ENCODE peak calls at places on chromosome 17, in ten cellular contexts. A, V, L, C, J, S, Y, F, M and Z are unnamed samples.

GRCh38 chr17:46262271-46262670 is 32.7 kb upstream of the LRRC37A start:
- DNase-seq in A (no peak), V (no peak), L (no peak), C (no peak), J (no peak), S (no peak), Y (no peak), F (no peak), M (no peak), Z (no peak)

GRCh38 chr17:56593073-56593740 is at the start of gene NOG:
- DNase-seq in A (peak), V (peak), L (peak), C (no peak), J (peak), S (peak), Y (peak), F (peak), M (peak), Z (no peak)

GRCh38 chr17:39951924-39952664 is 10.7 kb upstream of the GSDMA start:
- DNase-seq in A (no peak), V (peak), L (no peak), C (no peak), J (no peak), S (no peak), Y (peak), F (no peak), M (peak), Z (no peak)

GRCh38 chr17:62995377-62995885 is 29.4 kb downstream of the TANC2 start:
- DNase-seq in A (peak), V (no peak), L (peak), C (no peak), J (peak), S (peak), Y (no peak), F (no peak), M (no peak), Z (no peak)

GRCh38 chr17:77503293-77503655 is 362.5 kb downstream of the SEC14L1 start:
- DNase-seq in A (no peak), V (no peak), L (no peak), C (no peak), J (no peak), S (no peak), Y (no peak), F (peak), M (peak), Z (no peak)

GRCh38 chr17:74558882-74559519 is 8.3 kb downstream of the CD300H start:
- DNase-seq in A (no peak), V (no peak), L (no peak), C (no peak), J (no peak), S (no peak), Y (no peak), F (no peak), M (no peak), Z (no peak)

GRCh38 chr17:65530985-65531507 is 30.4 kb downstream of the AXIN2 start:
- DNase-seq in A (no peak), V (no peak), L (no peak), C (no peak), J (peak), S (no peak), Y (no peak), F (peak), M (no peak), Z (no peak)

GRCh38 chr17:71273451-71273850 is 847.4 kb upstream of the SOX9 start:
- DNase-seq in A (no peak), V (no peak), L (no peak), C (no peak), J (no peak), S (no peak), Y (no peak), F (no peak), M (no peak), Z (no peak)

GRCh38 chr17:7587420-7587786 is 2.5 kb downstream of the SOX15 start:
- DNase-seq in A (no peak), V (no peak), L (no peak), C (no peak), J (peak), S (no peak), Y (no peak), F (no peak), M (no peak), Z (no peak)

GRCh38 chr17:75518201-75518600 is 1.9 kb downstream of the TSEN54 start:
- DNase-seq in A (peak), V (no peak), L (no peak), C (no peak), J (no peak), S (no peak), Y (no peak), F (no peak), M (no peak), Z (no peak)

GRCh38 chr17:69047368-69048263 is 13.1 kb downstream of the ABCA9 start:
- DNase-seq in A (peak), V (peak), L (peak), C (no peak), J (peak), S (peak), Y (peak), F (peak), M (peak), Z (peak)

GRCh38 chr17:71900830-71901229 is 220.0 kb upstream of the SOX9 start:
- DNase-seq in A (no peak), V (no peak), L (no peak), C (no peak), J (peak), S (no peak), Y (no peak), F (no peak), M (no peak), Z (no peak)

GRCh38 chr17:9575381-9576072 is at the start of gene STX8:
- DNase-seq in A (peak), V (peak), L (peak), C (peak), J (peak), S (peak), Y (peak), F (peak), M (peak), Z (peak)
- TF ChIP-seq POLR2A in A (peak), V (no peak), L (no peak), C (no peak), J (no peak), S (no peak), Y (no peak), F (no peak), M (no peak), Z (no peak)

GRCh38 chr17:38704645-38705522 is at the start of gene MLLT6:
- DNase-seq in A (peak), V (peak), L (peak), C (no peak), J (peak), S (peak), Y (peak), F (peak), M (peak), Z (peak)
- TF ChIP-seq POLR2A in A (no peak), V (peak), L (no peak), C (peak), J (no peak), S (no peak), Y (no peak), F (no peak), M (peak), Z (no peak)

GRCh38 chr17:58381124-58381838 is 29.3 kb upstream of the SUPT4H1 start:
- DNase-seq in A (no peak), V (no peak), L (no peak), C (no peak), J (no peak), S (no peak), Y (no peak), F (no peak), M (no peak), Z (no peak)
- TF ChIP-seq POLR2A in A (no peak), V (no peak), L (no peak), C (no peak), J (no peak), S (no peak), Y (no peak), F (no peak), M (no peak), Z (no peak)

GRCh38 chr17:42779942-42780815 is at the start of gene WNK4:
- DNase-seq in A (no peak), V (peak), L (peak), C (no peak), J (no peak), S (no peak), Y (no peak), F (peak), M (no peak), Z (no peak)
- TF ChIP-seq POLR2A in A (no peak), V (no peak), L (peak), C (no peak), J (no peak), S (no peak), Y (no peak), F (no peak), M (no peak), Z (no peak)

GRCh38 chr17:42018988-42019387 is 902 bp upstream of the NKIRAS2 start:
- DNase-seq in A (no peak), V (no peak), L (no peak), C (no peak), J (no peak), S (no peak), Y (no peak), F (no peak), M (no peak), Z (no peak)

GRCh38 chr17:42017866-42018200 is 594 bp upstream of the DNAJC7 start:
- DNase-seq in A (peak), V (no peak), L (no peak), C (no peak), J (no peak), S (no peak), Y (no peak), F (no peak), M (no peak), Z (no peak)

GRCh38 chr17:42016411-42016831 is 818 bp downstream of the DNAJC7 start:
- DNase-seq in A (no peak), V (no peak), L (peak), C (no peak), J (peak), S (no peak), Y (peak), F (no peak), M (no peak), Z (no peak)

GRCh38 chr17:42018339-42018738 is 1.1 kb upstream of the DNAJC7 start:
- DNase-seq in A (peak), V (no peak), L (no peak), C (no peak), J (no peak), S (no peak), Y (no peak), F (no peak), M (no peak), Z (no peak)

DNA sequence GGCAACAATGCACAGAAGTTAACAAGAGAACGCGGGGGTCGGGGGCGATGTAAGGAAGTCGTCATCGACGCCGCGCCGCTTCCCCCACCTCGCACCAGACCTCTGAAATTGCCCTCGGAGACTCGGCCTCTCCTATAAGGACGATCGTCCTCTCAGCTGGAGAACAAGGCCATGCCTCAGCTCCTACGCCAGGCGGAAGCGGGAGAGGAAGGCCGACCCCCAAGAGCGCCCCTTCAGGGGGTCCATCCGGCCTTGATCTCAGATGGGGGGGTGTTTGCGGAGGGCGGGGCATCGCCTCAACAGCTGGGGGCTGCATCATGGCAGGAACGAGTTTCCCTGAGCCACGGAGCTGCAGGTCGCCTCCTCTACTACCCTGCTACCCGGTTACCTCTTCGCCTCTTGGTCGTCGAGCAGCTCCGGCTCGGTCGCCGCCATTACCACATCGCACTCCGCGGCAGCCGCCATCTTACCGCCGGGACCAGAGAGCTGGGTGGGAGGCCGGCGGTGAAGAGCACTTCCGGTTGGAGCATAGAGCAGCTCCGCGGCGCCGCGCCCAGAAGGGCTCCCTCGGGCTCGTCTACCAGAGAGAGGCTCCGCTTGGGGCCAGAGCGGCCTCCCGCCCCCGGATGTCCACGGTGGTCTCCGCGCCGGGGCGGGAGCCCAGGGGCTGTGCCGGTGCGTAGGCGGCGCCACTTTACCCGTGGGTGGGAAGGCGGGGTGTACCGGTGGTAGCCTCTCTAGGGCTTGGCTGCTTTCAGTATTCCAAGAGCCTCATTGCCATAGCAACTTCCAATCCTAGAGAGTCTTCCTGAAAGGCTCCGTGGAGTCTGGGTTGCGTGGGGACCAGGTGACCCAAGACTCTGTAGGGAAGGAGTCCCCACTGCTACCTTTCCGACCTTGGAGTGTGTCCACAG is at the start of gene DNAJC7:
- DNase-seq in A (peak), V (peak), L (peak), C (peak), J (peak), S (peak), Y (peak), F (peak), M (peak), Z (peak)
- TF ChIP-seq POLR2A in A (peak), V (peak), L (peak), C (peak), J (peak), S (peak), Y (peak), F (no peak), M (peak), Z (no peak)

DNA sequence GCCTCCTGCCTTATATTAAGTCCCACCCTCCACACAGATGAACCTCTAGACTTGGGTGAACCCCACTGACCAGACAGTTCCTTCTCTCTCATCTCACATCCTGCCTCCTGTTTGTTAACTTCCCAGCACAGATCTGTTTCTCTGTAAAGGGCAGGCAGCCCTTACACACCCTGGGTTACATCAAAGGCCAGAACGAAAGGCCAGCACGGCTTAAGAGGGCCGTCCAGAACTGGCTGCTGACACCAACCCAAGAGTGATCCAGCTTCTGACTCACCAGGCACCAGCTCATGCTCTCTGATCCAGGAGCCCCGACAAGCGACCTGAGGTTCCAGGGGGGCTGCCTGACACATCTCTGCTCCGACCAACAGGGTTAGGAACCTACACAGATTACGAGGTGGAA is 86.9 kb downstream of the MRM3 start:
- DNase-seq in A (no peak), V (peak), L (no peak), C (no peak), J (peak), S (no peak), Y (no peak), F (peak), M (peak), Z (no peak)
- TF ChIP-seq POLR2A in A (no peak), V (no peak), L (no peak), C (no peak), J (no peak), S (no peak), Y (no peak), F (no peak), M (no peak), Z (no peak)

DNA sequence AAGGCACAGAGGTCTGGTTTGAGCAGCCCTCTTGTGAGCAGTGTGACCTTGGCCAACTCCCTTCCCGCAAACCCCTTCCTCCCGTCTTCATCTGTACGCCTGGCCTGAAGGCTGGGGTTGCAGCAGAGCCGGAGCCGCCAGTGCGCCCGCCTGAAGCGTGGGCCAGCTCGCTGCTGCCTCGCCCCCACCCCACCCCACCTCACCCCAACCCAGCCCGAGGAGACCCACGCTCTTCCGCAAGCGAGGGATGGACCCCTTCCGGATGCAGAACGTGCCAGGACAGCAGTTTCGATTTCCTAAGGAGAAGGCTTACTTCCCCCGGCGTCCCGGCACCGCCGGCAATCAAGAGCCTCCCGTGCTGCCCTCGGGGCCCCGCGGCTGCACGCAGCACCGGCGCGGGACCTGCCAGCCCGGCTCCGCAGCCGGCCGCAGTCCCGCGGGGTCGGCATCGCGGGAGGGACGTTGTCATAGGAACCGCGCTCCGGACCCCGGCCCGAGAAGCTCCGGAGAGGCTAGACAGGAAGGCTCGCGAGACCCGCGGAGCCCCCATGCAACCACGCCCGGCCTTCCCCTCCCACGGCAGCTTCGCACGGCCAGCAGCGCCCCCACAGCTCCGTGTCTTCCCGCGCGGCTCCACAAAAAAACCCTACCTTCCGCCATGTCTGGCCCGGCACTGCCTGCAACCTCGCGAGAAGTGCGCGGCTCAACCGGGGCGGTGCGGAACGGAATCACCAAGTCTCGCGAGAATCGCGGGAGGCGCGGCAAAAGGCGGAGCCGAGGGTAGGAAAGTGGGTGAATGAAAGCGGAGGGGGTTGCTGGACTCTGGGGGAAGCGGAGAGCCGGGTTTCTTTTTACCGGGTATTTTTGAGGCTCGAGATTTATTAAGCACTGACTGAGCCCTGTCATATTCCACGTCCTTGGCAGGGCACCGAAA is at the start of gene ANKFY1:
- DNase-seq in A (peak), V (peak), L (peak), C (peak), J (peak), S (peak), Y (peak), F (peak), M (peak), Z (peak)
- TF ChIP-seq POLR2A in A (peak), V (peak), L (peak), C (peak), J (peak), S (no peak), Y (peak), F (no peak), M (peak), Z (no peak)